ENCODE peak calls at places on chromosome 4, in four cellular contexts. C is tibial artery, D is uterus, J is prostate gland. R is an unnamed sample.

GRCh38 chr4:75995727-75996126 is 5.0 kb upstream of the SDAD1 start:
- DNase-seq in J (no peak), D (no peak), C (no peak), R (no peak)

GRCh38 chr4:93835929-93836328 is 7.4 kb downstream of the ATOH1 start:
- DNase-seq in D (no peak), C (no peak), J (no peak), R (no peak)

GRCh38 chr4:56648245-56649151 is 32.6 kb downstream of the HOPX start:
- DNase-seq in C (no peak), D (no peak), J (no peak), R (no peak)

GRCh38 chr4:100357542-100357941 is 160.3 kb downstream of the EMCN start:
- DNase-seq in D (no peak), J (no peak), C (no peak), R (no peak)

GRCh38 chr4:2080429-2081300 is 21.5 kb downstream of the NAT8L start:
- DNase-seq in C (peak), D (no peak), J (no peak), R (no peak)

GRCh38 chr4:187541666-187542065 is 453.9 kb upstream of the ZFP42 start:
- DNase-seq in J (no peak), C (no peak), D (no peak), R (no peak)

GRCh38 chr4:8910100-8910821 is 38.6 kb upstream of the HMX1 start:
- DNase-seq in C (peak), J (no peak), D (peak), R (peak)

GRCh38 chr4:95522682-95523410 is 25.9 kb downstream of the UNC5C start:
- DNase-seq in C (no peak), J (no peak), D (no peak), R (no peak)

GRCh38 chr4:111512081-111512774 is 633.0 kb upstream of the FAM241A start:
- DNase-seq in D (no peak), J (no peak), C (no peak), R (no peak)

GRCh38 chr4:100095729-100096595 is 94.3 kb downstream of the DDIT4L start:
- DNase-seq in C (peak), J (peak), D (peak), R (no peak)

GRCh38 chr4:119110121-119110520 is 25.5 kb upstream of the MYOZ2 start:
- DNase-seq in J (no peak), C (no peak), D (no peak), R (no peak)

GRCh38 chr4:124227979-124228378 is 484.6 kb downstream of the ANKRD50 start:
- DNase-seq in D (no peak), C (no peak), J (no peak), R (no peak)

GRCh38 chr4:133320576-133321170 is 171.6 kb downstream of the PCDH10 start:
- DNase-seq in D (no peak), C (no peak), J (no peak), R (no peak)

GRCh38 chr4:174317531-174317930 is 33.8 kb downstream of the CEP44 start:
- DNase-seq in C (no peak), J (no peak), D (no peak), R (no peak)

GRCh38 chr4:186644737-186645261 is 78.9 kb downstream of the FAT1 start:
- DNase-seq in C (no peak), D (no peak), J (no peak), R (no peak)

GRCh38 chr4:114883641-114884040 is 229.8 kb downstream of the NDST4 start:
- DNase-seq in D (no peak), C (no peak), J (no peak), R (no peak)

GRCh38 chr4:21656832-21657231 is 291.7 kb downstream of the KCNIP4 start:
- DNase-seq in D (no peak), C (no peak), J (no peak), R (no peak)

GRCh38 chr4:94577136-94577535 is 125.4 kb downstream of the PDLIM5 start:
- DNase-seq in D (peak), J (no peak), C (peak), R (no peak)

GRCh38 chr4:40550900-40551546 is 78.6 kb downstream of the RBM47 start:
- DNase-seq in D (no peak), C (no peak), J (peak), R (no peak)

GRCh38 chr4:74555843-74556242 is 110.9 kb downstream of the AREG start:
- DNase-seq in J (no peak), C (no peak), D (no peak), R (no peak)

GRCh38 chr4:74331944-74332343 is 23.7 kb downstream of the EPGN start:
- DNase-seq in D (no peak), C (no peak), J (no peak), R (no peak)

GRCh38 chr4:141899541-141899940 is 263.2 kb downstream of the IL15 start:
- DNase-seq in C (no peak), D (no peak), J (no peak), R (no peak)

GRCh38 chr4:83114576-83114975 is at the start of gene PLAC8:
- DNase-seq in C (no peak), D (no peak), J (no peak), R (no peak)

GRCh38 chr4:7974425-7974824 is 34.8 kb upstream of the AFAP1 start:
- DNase-seq in J (no peak), D (no peak), C (no peak), R (no peak)

GRCh38 chr4:139555073-139555704 is 830 bp downstream of the SETD7 start:
- DNase-seq in D (peak), J (peak), C (peak), R (peak)

GRCh38 chr4:168304744-168305459 is 13.7 kb downstream of the DDX60 start:
- DNase-seq in D (no peak), C (no peak), J (no peak), R (no peak)

GRCh38 chr4:156547439-156547838 is 424.2 kb downstream of the PDGFC start:
- DNase-seq in D (no peak), C (no peak), J (no peak), R (no peak)

GRCh38 chr4:55303818-55304217 is 42.2 kb upstream of the SRD5A3 start:
- DNase-seq in C (no peak), J (no peak), D (no peak), R (no peak)

GRCh38 chr4:96649536-96649935 is 809.6 kb downstream of the PDHA2 start:
- DNase-seq in J (no peak), D (no peak), C (no peak), R (no peak)

GRCh38 chr4:123870283-123870876 is 473.8 kb downstream of the SPRY1 start:
- DNase-seq in C (no peak), J (no peak), D (peak), R (no peak)

GRCh38 chr4:92968556-92968955 is 664.8 kb downstream of the GRID2 start:
- DNase-seq in J (no peak), C (no peak), D (no peak), R (no peak)

GRCh38 chr4:7721984-7722551 is 217.6 kb downstream of the AFAP1 start:
- DNase-seq in C (no peak), J (no peak), D (no peak), R (no peak)

GRCh38 chr4:139532951-139533350 is 23.1 kb downstream of the SETD7 start:
- DNase-seq in C (no peak), J (no peak), D (no peak), R (no peak)

GRCh38 chr4:173486714-173487392 is 43.2 kb downstream of the HAND2 start:
- DNase-seq in C (no peak), D (no peak), J (no peak), R (no peak)

GRCh38 chr4:56908206-56909082 is 744 bp downstream of the REST start:
- DNase-seq in D (peak), C (peak), J (peak), R (no peak)

GRCh38 chr4:184265566-184266351 is 48.1 kb upstream of the ENPP6 start:
- DNase-seq in J (no peak), C (no peak), D (no peak), R (no peak)

GRCh38 chr4:181528570-181529184 is 714.5 kb upstream of the TENM3 start:
- DNase-seq in C (no peak), J (peak), D (no peak), R (no peak)

GRCh38 chr4:26820346-26820745 is 40.3 kb upstream of the STIM2 start:
- DNase-seq in D (no peak), J (no peak), C (no peak), R (no peak)

GRCh38 chr4:184617611-184618196 is 31.5 kb downstream of the CASP3 start:
- DNase-seq in D (no peak), C (no peak), J (no peak), R (no peak)

GRCh38 chr4:38782452-38783108 is at the start of gene TLR10:
- DNase-seq in D (no peak), C (no peak), J (peak), R (no peak)

GRCh38 chr4:37388672-37389368 is 144.3 kb downstream of the NWD2 start:
- DNase-seq in J (no peak), C (no peak), D (no peak), R (no peak)

GRCh38 chr4:37389369-37389765 is 144.8 kb downstream of the NWD2 start:
- DNase-seq in D (no peak), J (no peak), C (no peak), R (no peak)

GRCh38 chr4:37381040-37381668 is 136.6 kb downstream of the NWD2 start:
- DNase-seq in J (no peak), C (no peak), D (no peak), R (no peak)

GRCh38 chr4:37385424-37385823 is 140.9 kb downstream of the NWD2 start:
- DNase-seq in J (no peak), C (no peak), D (no peak), R (no peak)

GRCh38 chr4:37383579-37384229 is 139.2 kb downstream of the NWD2 start:
- DNase-seq in D (no peak), J (peak), C (no peak), R (no peak)
- TF ChIP-seq CTCF in D (no peak), J (peak), C (no peak), R (peak)

GRCh38 chr4:121421594-121421993 is 40.8 kb upstream of the QRFPR start:
- DNase-seq in C (no peak), J (no peak), D (no peak), R (no peak)
- TF ChIP-seq CTCF in C (no peak), J (no peak), D (no peak), R (peak)

DNA sequence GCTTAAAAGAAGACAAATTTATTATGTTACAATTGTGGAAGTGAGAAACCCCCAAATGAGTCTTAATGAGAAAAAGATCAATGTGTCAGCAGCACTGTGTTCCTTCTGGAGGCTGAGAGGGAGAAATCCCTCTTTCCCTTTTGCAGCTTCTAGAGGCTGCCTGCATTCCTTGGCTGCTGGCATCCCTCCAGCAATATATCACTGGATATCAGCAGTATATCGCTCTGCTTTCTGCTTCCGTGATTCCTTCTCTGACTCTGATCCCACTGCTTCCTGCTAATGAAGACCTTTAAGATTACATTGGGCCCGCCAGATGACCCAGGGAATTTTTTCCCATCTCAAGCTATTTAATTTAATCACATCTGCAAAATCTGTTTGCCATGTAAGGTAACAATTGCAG is 1008.0 kb downstream of the RAPGEF2 start:
- DNase-seq in C (no peak), D (no peak), J (no peak), R (no peak)
- TF ChIP-seq CTCF in C (no peak), D (no peak), J (no peak), R (no peak)

GRCh38 chr4:170990989-170991589 is 822.1 kb upstream of the GALNTL6 start:
- DNase-seq in D (no peak), J (no peak), C (no peak), R (no peak)
- TF ChIP-seq CTCF in D (no peak), J (no peak), C (no peak), R (peak)

DNA sequence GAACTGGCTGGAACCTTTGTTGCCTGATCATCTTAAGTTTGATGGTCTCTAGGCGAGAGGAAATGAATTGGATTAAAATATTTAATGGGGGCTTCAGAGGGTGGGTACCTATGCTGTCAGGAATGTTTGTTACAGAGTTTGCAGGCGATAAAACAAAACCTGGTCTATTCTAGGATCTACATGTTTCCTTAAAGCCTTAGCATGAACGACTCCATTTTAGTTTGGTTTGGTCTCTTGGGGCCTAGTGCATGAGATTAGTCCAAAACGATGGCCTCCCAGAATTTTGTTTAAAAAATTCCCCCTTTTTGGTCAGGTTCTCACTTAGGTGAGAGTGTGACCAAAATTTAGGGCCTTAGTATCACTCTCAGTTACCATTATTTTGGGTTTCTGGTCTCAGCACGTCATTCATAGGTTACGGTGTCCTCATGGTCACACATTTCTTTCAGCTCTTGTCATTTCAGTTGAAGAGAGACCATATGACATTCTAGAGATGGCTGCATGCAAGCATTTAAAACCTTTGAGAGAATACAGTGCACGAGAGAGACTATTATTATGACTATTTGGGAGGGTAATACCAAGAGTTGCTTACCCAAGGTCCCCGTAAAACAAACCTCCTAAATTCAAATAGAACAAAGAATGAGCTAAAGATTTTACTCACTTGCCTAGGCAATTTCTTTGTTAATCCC is 13.8 kb downstream of the MOB1B start:
- DNase-seq in J (no peak), D (no peak), C (no peak), R (no peak)
- TF ChIP-seq CTCF in J (no peak), D (no peak), C (no peak), R (no peak)

GRCh38 chr4:60757986-60758385 is 442.1 kb upstream of the ADGRL3 start:
- DNase-seq in C (no peak), J (no peak), D (no peak), R (no peak)

DNA sequence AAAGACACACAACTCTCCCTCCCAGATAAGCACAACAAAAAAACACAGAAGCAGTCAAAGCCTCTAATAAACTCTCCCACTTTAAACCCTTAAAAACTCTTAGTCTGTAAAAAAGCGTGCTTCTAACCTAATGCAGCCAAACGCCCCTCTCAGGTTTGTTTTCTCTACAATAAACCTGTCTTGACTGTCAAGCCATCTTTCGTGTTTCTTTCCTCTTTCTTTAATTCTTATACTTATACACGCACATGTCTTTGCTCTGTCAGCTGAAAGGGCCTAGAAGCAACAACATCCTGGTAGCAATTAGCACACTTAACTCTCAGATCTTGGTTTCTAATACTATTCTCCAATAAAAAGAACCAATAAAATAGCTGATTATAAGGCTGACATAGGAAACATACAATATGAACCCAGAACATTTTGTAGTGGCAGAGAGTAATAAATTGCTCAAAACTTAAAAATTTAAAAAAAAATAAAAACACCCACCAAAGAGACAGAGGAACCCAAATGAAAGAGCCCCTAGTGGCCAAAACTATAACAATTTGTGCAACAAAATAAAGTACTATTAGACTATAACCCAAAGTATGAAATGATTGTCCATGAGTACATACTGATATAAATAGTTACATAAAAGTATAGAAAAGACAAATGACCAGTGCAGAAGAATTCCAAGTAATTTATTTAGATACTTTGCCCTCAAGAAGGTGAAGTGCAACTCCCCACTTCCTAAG is 440.4 kb upstream of the ADGRL3 start:
- DNase-seq in C (no peak), D (no peak), J (no peak), R (no peak)
- TF ChIP-seq CTCF in C (no peak), D (no peak), J (no peak), R (peak)

GRCh38 chr4:176054942-176055341 is 10.7 kb upstream of the WDR17 start:
- DNase-seq in J (no peak), C (no peak), D (no peak), R (no peak)
- TF ChIP-seq CTCF in J (no peak), C (no peak), D (no peak), R (peak)

R was measured in chondrocyte.